ENCODE peak calls at places on chromosomes 6 and 20, in four cellular contexts. S is brain microvascular endothelial cell, G is astrocyte of the spinal cord, D is B cell. K is an unnamed sample.

GRCh38 chr6:21395121-21395520 is 198.4 kb upstream of the SOX4 start:
- DNase-seq in S (peak; percentile 36), G (no peak), D (no peak), K (peak; percentile 27)

GRCh38 chr6:43993881-43994523 is 133.2 kb downstream of the MRPL14 start:
- DNase-seq in S (no peak), G (no peak), D (no peak), K (no peak)

GRCh38 chr20:59518881-59519706 is 85.2 kb upstream of the PHACTR3 start:
- DNase-seq in S (peak; percentile 10), G (peak; percentile 51), D (peak; percentile 51), K (peak; percentile 45)

GRCh38 chr6:149239573-149240209 is 77.8 kb upstream of the TAB2 start:
- DNase-seq in S (no peak), G (no peak), D (no peak), K (no peak)

GRCh38 chr20:44759595-44759994 is 13.9 kb downstream of the KCNK15 start:
- DNase-seq in S (no peak), G (no peak), D (no peak), K (no peak)

GRCh38 chr20:18567739-18568091 is 483 bp downstream of the SMIM26 start:
- DNase-seq in S (no peak), G (no peak), D (no peak), K (no peak)

GRCh38 chr6:149852180-149852579 is 12.0 kb downstream of the LRP11 start:
- DNase-seq in S (peak; percentile 41), G (peak; percentile 58), D (peak; percentile 58), K (peak; percentile 84)

GRCh38 chr20:9506337-9506821 is 8.0 kb upstream of the LAMP5 start:
- DNase-seq in S (no peak), G (no peak), D (no peak), K (no peak)

GRCh38 chr6:25601797-25602679 is 50.0 kb upstream of the SCGN start:
- DNase-seq in S (no peak), G (peak; percentile 66), D (no peak), K (peak; percentile 66)

GRCh38 chr20:50824137-50824536 is 29.3 kb downstream of the BCAS4 start:
- DNase-seq in S (peak; percentile 35), G (peak; percentile 71), D (no peak), K (peak; percentile 41)

GRCh38 chr6:139967497-139967896 is 593.0 kb upstream of the CITED2 start:
- DNase-seq in S (no peak), G (peak; percentile 18), D (no peak), K (no peak)

GRCh38 chr6:139308936-139309603 is 17.3 kb upstream of the TXLNB start:
- DNase-seq in S (peak; percentile 71), G (peak; percentile 67), D (no peak), K (peak; percentile 62)

GRCh38 chr6:10210052-10210451 is 204.8 kb downstream of the TFAP2A start:
- DNase-seq in S (peak; percentile 24), G (no peak), D (no peak), K (no peak)

GRCh38 chr6:133921249-133921859 is 31.7 kb upstream of the TBPL1 start:
- DNase-seq in S (peak; percentile 83), G (peak; percentile 79), D (peak; percentile 66), K (peak; percentile 81)

GRCh38 chr6:3748208-3748701 is 3.3 kb downstream of the PXDC1 start:
- DNase-seq in S (peak; percentile 77), G (peak; percentile 77), D (no peak), K (peak; percentile 81)

GRCh38 chr6:14452567-14453527 is 335.3 kb downstream of the CD83 start:
- DNase-seq in S (no peak), G (no peak), D (no peak), K (no peak)

GRCh38 chr20:17925300-17925939 is 43.2 kb downstream of the SNX5 start:
- DNase-seq in S (no peak), G (no peak), D (no peak), K (peak; percentile 73)

GRCh38 chr6:4957521-4958231 is 46.2 kb downstream of the RPP40 start:
- DNase-seq in S (no peak), G (no peak), D (no peak), K (no peak)

GRCh38 chr6:158560787-158561246 is 926 bp downstream of the TMEM181 start:
- DNase-seq in S (no peak), G (no peak), D (no peak), K (peak; percentile 39)

GRCh38 chr6:155466546-155466945 is 10.9 kb upstream of the NOX3 start:
- DNase-seq in S (no peak), G (no peak), D (no peak), K (no peak)

GRCh38 chr20:63284083-63284440 is 8.9 kb upstream of the COL20A1 start:
- DNase-seq in S (no peak), G (no peak), D (no peak), K (no peak)

GRCh38 chr6:303948-304558 is 11.8 kb downstream of the DUSP22 start:
- DNase-seq in S (no peak), G (no peak), D (no peak), K (no peak)

GRCh38 chr20:41183391-41183790 is 46.0 kb downstream of the PLCG1 start:
- DNase-seq in S (no peak), G (no peak), D (no peak), K (no peak)

GRCh38 chr20:41187668-41188067 is 50.3 kb downstream of the PLCG1 start:
- DNase-seq in S (no peak), G (no peak), D (no peak), K (no peak)

GRCh38 chr20:41182296-41183212 is 45.2 kb downstream of the PLCG1 start:
- DNase-seq in S (no peak), G (no peak), D (no peak), K (no peak)

GRCh38 chr20:41183831-41184230 is 46.5 kb downstream of the PLCG1 start:
- DNase-seq in S (no peak), G (no peak), D (no peak), K (no peak)

GRCh38 chr20:41185013-41185757 is 47.8 kb downstream of the PLCG1 start:
- DNase-seq in S (no peak), G (no peak), D (no peak), K (no peak)
- TF ChIP-seq CTCF in S (no peak), G (no peak), D (no peak), K (no peak)

GRCh38 chr20:1294497-1294896 is 28.4 kb downstream of the SNPH start:
- DNase-seq in S (no peak), G (no peak), D (peak; percentile 27), K (no peak)

GRCh38 chr20:1296117-1296610 is 30.1 kb downstream of the SNPH start:
- DNase-seq in S (no peak), G (no peak), D (peak; percentile 18), K (no peak)

GRCh38 chr20:1295276-1295930 is 29.3 kb downstream of the SNPH start:
- DNase-seq in S (no peak), G (no peak), D (peak; percentile 18), K (no peak)

GRCh38 chr20:1292620-1293019 is 26.5 kb downstream of the SNPH start:
- DNase-seq in S (no peak), G (no peak), D (no peak), K (no peak)

GRCh38 chr20:1293641-1294379 is 27.7 kb downstream of the SNPH start:
- DNase-seq in S (no peak), G (no peak), D (peak; percentile 15), K (no peak)
- TF ChIP-seq CTCF in S (no peak), G (no peak), D (no peak), K (no peak)

GRCh38 chr6:162582381-162582780 is 145.2 kb downstream of the PRKN start:
- DNase-seq in S (no peak), G (no peak), D (no peak), K (no peak)

GRCh38 chr6:162576009-162576408 is 151.6 kb downstream of the PRKN start:
- DNase-seq in S (no peak), G (no peak), D (no peak), K (no peak)

DNA sequence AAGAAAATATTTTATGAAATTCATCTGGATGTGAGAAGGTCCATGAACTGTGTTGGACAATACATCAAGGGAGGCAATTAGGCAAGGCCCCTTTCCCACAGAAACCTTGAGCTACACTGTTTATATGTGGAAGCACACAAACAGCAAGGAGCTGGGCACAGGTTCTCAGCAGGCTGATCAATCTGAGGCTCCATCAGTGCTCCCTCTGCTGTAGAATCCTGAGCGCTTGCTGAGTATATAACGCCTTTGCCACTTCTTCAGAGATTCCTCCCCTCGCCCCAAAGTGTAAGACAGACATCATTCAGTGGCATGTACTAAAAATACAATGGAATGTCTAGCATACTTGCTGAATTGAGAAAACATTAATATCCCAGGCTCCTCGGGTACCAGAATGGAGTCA is 146.9 kb downstream of the PRKN start:
- DNase-seq in S (peak; percentile 1), G (no peak), D (no peak), K (no peak)
- TF ChIP-seq CTCF in S (peak; percentile 7), G (peak; percentile 0), D (no peak), K (no peak)

DNA sequence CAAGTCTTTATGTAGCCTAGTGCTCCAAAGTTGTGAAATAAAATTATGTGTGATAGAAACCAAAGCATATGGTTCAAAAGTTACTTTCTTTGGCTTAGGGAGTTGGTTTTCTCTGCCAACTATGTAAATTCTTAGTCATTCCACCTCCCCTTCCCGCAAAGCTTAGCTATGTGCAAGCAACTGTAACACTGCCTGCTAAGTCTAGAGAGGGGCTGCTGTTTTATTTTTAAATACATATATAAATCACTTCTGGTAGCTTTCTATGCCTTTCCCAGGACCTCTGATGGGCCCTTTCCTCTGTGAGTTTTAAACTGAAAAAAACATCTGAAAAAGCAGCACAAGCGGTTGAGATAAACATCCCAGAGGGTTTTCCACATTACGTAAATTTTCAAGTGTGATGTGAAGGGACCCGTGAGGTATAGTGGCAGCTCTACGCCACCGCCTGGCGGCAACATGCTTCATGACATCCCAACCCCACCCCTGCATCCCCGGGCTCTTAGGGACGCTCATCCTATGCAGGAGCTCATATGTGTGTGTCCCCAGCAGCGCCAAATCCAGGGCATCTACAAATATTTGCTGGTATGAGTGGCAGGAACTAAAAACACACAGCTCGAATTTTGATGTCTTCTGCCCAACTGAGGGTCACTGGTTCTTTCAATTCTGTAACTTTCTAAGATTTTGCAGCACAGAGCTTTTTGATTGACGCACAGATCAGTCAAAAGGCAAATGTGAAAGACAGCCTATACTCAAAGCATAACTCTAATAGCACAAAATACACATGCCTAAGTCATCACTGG is 12.8 kb downstream of the SAYSD1 start:
- DNase-seq in S (peak; percentile 40), G (peak; percentile 60), D (no peak), K (peak; percentile 66)
- TF ChIP-seq CTCF in S (peak; percentile 68), G (peak; percentile 51), D (peak; percentile 37), K (peak; percentile 56)

GRCh38 chr6:23547851-23548250 is 578.2 kb upstream of the NRSN1 start:
- DNase-seq in S (no peak), G (no peak), D (no peak), K (no peak)
- TF ChIP-seq CTCF in S (peak; percentile 26), G (no peak), D (no peak), K (peak; percentile 7)

GRCh38 chr6:41371461-41371991 is 36.1 kb downstream of the NCR2 start:
- DNase-seq in S (peak; percentile 52), G (peak; percentile 49), D (no peak), K (peak; percentile 55)
- TF ChIP-seq CTCF in S (peak; percentile 65), G (peak; percentile 53), D (no peak), K (peak; percentile 22)

GRCh38 chr6:151992091-151992490 is 184.6 kb downstream of the ESR1 start:
- DNase-seq in S (no peak), G (no peak), D (no peak), K (peak; percentile 56)
- TF ChIP-seq CTCF in S (no peak), G (no peak), D (no peak), K (no peak)